ENCODE peak calls at places on chromosomes 11 and 22, in six cellular contexts. One of them, this sample, is unnamed.

GRCh38 chr22:49536571-49537131 is 291.0 kb downstream of the BRD1 start:
- DNase-seq in A549: no peak
- DNase-seq in lower lobe of right lung: no peak
- DNase-seq in NT2/D1: peak
- DNase-seq in SJSA1: no peak
- DNase-seq in fibroblast of pulmonary artery: no peak
- DNase-seq in this sample: no peak

GRCh38 chr11:120239713-120240640 is at the start of gene POU2F3:
- DNase-seq in A549: no peak
- DNase-seq in lower lobe of right lung: peak
- DNase-seq in fibroblast of pulmonary artery: no peak
- DNase-seq in NT2/D1: no peak
- DNase-seq in SJSA1: no peak
- DNase-seq in this sample: no peak

GRCh38 chr11:9574806-9575530 is 1.5 kb downstream of the WEE1 start:
- DNase-seq in NT2/D1: peak
- DNase-seq in A549: peak
- DNase-seq in lower lobe of right lung: no peak
- DNase-seq in SJSA1: peak
- DNase-seq in fibroblast of pulmonary artery: peak
- DNase-seq in this sample: peak

GRCh38 chr11:96413408-96413807 is 23.6 kb downstream of the JRKL start:
- DNase-seq in fibroblast of pulmonary artery: no peak
- DNase-seq in NT2/D1: no peak
- DNase-seq in A549: no peak
- DNase-seq in lower lobe of right lung: no peak
- DNase-seq in SJSA1: no peak
- DNase-seq in this sample: no peak

GRCh38 chr11:8294251-8294935 is 30.7 kb upstream of the LMO1 start:
- DNase-seq in fibroblast of pulmonary artery: no peak
- DNase-seq in SJSA1: no peak
- DNase-seq in A549: no peak
- DNase-seq in NT2/D1: no peak
- DNase-seq in lower lobe of right lung: no peak
- DNase-seq in this sample: no peak

GRCh38 chr11:117130879-117131278 is 13.2 kb upstream of the PAFAH1B2 start:
- DNase-seq in lower lobe of right lung: no peak
- DNase-seq in A549: peak
- DNase-seq in NT2/D1: no peak
- DNase-seq in fibroblast of pulmonary artery: no peak
- DNase-seq in SJSA1: no peak
- DNase-seq in this sample: no peak

GRCh38 chr22:49795521-49795920 is 32.2 kb downstream of the BRD1 start:
- DNase-seq in lower lobe of right lung: no peak
- DNase-seq in fibroblast of pulmonary artery: no peak
- DNase-seq in A549: no peak
- DNase-seq in NT2/D1: no peak
- DNase-seq in SJSA1: no peak
- DNase-seq in this sample: no peak

GRCh38 chr11:107576497-107577086 is 11.1 kb upstream of the ALKBH8 start:
- DNase-seq in A549: no peak
- DNase-seq in lower lobe of right lung: no peak
- DNase-seq in SJSA1: no peak
- DNase-seq in fibroblast of pulmonary artery: peak
- DNase-seq in NT2/D1: no peak
- DNase-seq in this sample: no peak

GRCh38 chr22:28231423-28231822 is 312.4 kb upstream of the PITPNB start:
- DNase-seq in lower lobe of right lung: no peak
- DNase-seq in SJSA1: no peak
- DNase-seq in A549: no peak
- DNase-seq in fibroblast of pulmonary artery: peak
- DNase-seq in NT2/D1: peak
- DNase-seq in this sample: no peak

GRCh38 chr11:96049426-96049825 is 125.5 kb upstream of the MTMR2 start:
- DNase-seq in fibroblast of pulmonary artery: peak
- DNase-seq in A549: no peak
- DNase-seq in lower lobe of right lung: no peak
- DNase-seq in NT2/D1: no peak
- DNase-seq in SJSA1: no peak
- DNase-seq in this sample: no peak

GRCh38 chr11:60995798-60996197 is 24.3 kb downstream of the CD6 start:
- DNase-seq in fibroblast of pulmonary artery: peak
- DNase-seq in SJSA1: no peak
- DNase-seq in NT2/D1: no peak
- DNase-seq in lower lobe of right lung: no peak
- DNase-seq in A549: no peak
- DNase-seq in this sample: no peak

GRCh38 chr11:114058026-114058706 is 1.3 kb upstream of the ZBTB16 start:
- DNase-seq in lower lobe of right lung: peak
- DNase-seq in fibroblast of pulmonary artery: peak
- DNase-seq in NT2/D1: no peak
- DNase-seq in SJSA1: no peak
- DNase-seq in A549: no peak
- DNase-seq in this sample: no peak

GRCh38 chr11:60281482-60281881 is 1.0 kb downstream of the MS4A4A start:
- DNase-seq in A549: no peak
- DNase-seq in lower lobe of right lung: no peak
- DNase-seq in SJSA1: no peak
- DNase-seq in NT2/D1: no peak
- DNase-seq in fibroblast of pulmonary artery: no peak
- DNase-seq in this sample: no peak

GRCh38 chr11:9060700-9061111 is 30.7 kb downstream of the SCUBE2 start:
- DNase-seq in fibroblast of pulmonary artery: no peak
- DNase-seq in A549: peak
- DNase-seq in NT2/D1: no peak
- DNase-seq in lower lobe of right lung: no peak
- DNase-seq in SJSA1: no peak
- DNase-seq in this sample: no peak

GRCh38 chr11:69308531-69308930 is 14.6 kb downstream of the MYEOV start:
- DNase-seq in fibroblast of pulmonary artery: no peak
- DNase-seq in A549: no peak
- DNase-seq in NT2/D1: no peak
- DNase-seq in SJSA1: no peak
- DNase-seq in lower lobe of right lung: no peak
- DNase-seq in this sample: no peak

GRCh38 chr11:83827940-83828554 is 541.9 kb upstream of the CCDC90B start:
- DNase-seq in fibroblast of pulmonary artery: peak
- DNase-seq in A549: peak
- DNase-seq in SJSA1: peak
- DNase-seq in lower lobe of right lung: no peak
- DNase-seq in NT2/D1: peak
- DNase-seq in this sample: no peak

GRCh38 chr11:3969613-3970012 is 114.1 kb downstream of the STIM1 start:
- DNase-seq in fibroblast of pulmonary artery: no peak
- DNase-seq in A549: no peak
- DNase-seq in NT2/D1: no peak
- DNase-seq in SJSA1: no peak
- DNase-seq in lower lobe of right lung: no peak
- DNase-seq in this sample: no peak

GRCh38 chr11:13152736-13153541 is 124.7 kb upstream of the BMAL1 start:
- DNase-seq in SJSA1: peak
- DNase-seq in A549: peak
- DNase-seq in fibroblast of pulmonary artery: peak
- DNase-seq in lower lobe of right lung: no peak
- DNase-seq in NT2/D1: no peak
- DNase-seq in this sample: no peak

GRCh38 chr22:49951986-49952896 is 8.3 kb upstream of the PIM3 start:
- DNase-seq in lower lobe of right lung: no peak
- DNase-seq in fibroblast of pulmonary artery: peak
- DNase-seq in NT2/D1: no peak
- DNase-seq in A549: peak
- DNase-seq in SJSA1: peak
- DNase-seq in this sample: no peak

GRCh38 chr11:61787928-61788491 is 4.4 kb downstream of the TMEM258 start:
- DNase-seq in lower lobe of right lung: no peak
- DNase-seq in NT2/D1: peak
- DNase-seq in fibroblast of pulmonary artery: peak
- DNase-seq in SJSA1: no peak
- DNase-seq in A549: peak
- DNase-seq in this sample: no peak

GRCh38 chr11:57649826-57650738 is at the start of gene YPEL4:
- DNase-seq in lower lobe of right lung: peak
- DNase-seq in fibroblast of pulmonary artery: peak
- DNase-seq in SJSA1: peak
- DNase-seq in NT2/D1: peak
- DNase-seq in A549: peak
- DNase-seq in this sample: no peak

GRCh38 chr11:13667245-13667644 is 1.2 kb upstream of the FAR1 start:
- DNase-seq in SJSA1: no peak
- DNase-seq in fibroblast of pulmonary artery: no peak
- DNase-seq in A549: no peak
- DNase-seq in NT2/D1: no peak
- DNase-seq in lower lobe of right lung: no peak
- DNase-seq in this sample: peak

GRCh38 chr11:2665747-2666710 is 33.8 kb downstream of the KCNQ1OT1 start:
- DNase-seq in SJSA1: no peak
- DNase-seq in NT2/D1: no peak
- DNase-seq in lower lobe of right lung: no peak
- DNase-seq in fibroblast of pulmonary artery: no peak
- DNase-seq in A549: no peak
- DNase-seq in this sample: no peak

GRCh38 chr11:1649021-1649420 is 19.4 kb downstream of the KRTAP5-5 start:
- DNase-seq in NT2/D1: no peak
- DNase-seq in SJSA1: no peak
- DNase-seq in lower lobe of right lung: no peak
- DNase-seq in A549: no peak
- DNase-seq in fibroblast of pulmonary artery: no peak
- DNase-seq in this sample: no peak

GRCh38 chr11:86459682-86460460 is 85.2 kb downstream of the CCDC81 start:
- DNase-seq in A549: peak
- DNase-seq in lower lobe of right lung: peak
- DNase-seq in fibroblast of pulmonary artery: peak
- DNase-seq in NT2/D1: peak
- DNase-seq in SJSA1: peak
- DNase-seq in this sample: no peak

GRCh38 chr22:40499187-40499753 is 128.9 kb downstream of the SGSM3 start:
- DNase-seq in lower lobe of right lung: no peak
- DNase-seq in NT2/D1: no peak
- DNase-seq in A549: peak
- DNase-seq in SJSA1: peak
- DNase-seq in fibroblast of pulmonary artery: peak
- DNase-seq in this sample: peak

DNA sequence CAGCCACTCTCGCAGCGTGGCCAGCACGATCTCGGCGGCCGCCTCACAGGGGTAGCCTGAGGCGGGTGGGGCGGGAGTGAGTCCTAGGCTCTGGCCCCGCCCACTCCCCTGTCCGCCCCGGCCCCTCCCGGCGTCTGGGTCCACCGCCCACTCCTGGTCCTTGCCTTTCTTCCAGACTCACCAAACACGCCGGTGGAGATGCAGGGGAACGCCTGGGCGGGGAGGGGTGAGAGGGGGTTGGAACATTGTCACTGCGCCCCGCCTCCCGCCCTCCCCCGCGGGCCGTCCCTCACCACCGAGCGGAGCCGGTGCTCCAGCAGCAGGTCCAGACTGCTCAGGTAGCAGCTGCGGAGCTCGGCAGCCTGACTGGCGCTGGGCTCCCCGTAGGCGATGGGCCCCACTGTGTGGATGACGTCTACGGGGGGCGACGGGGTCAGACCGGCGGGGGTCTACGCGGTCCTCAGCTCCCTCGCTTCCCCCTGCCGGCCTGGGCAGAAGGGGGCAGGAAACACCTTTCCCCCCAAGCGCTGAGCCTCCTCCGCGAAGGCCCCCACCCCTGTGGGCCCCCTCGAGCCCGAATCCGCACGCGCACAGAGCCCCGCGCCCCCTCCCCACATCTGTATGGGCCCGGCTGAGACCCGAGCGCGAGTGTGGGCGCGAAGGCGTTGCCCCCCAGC is 13.2 kb downstream of the OTUB1 start:
- DNase-seq in lower lobe of right lung: peak
- DNase-seq in SJSA1: no peak
- DNase-seq in fibroblast of pulmonary artery: peak
- DNase-seq in NT2/D1: peak
- DNase-seq in A549: peak
- DNase-seq in this sample: no peak
- H3K4me3 ChIP-seq in lower lobe of right lung: peak
- H3K4me3 ChIP-seq in SJSA1: no peak
- H3K4me3 ChIP-seq in fibroblast of pulmonary artery: no peak
- H3K4me3 ChIP-seq in NT2/D1: peak
- H3K4me3 ChIP-seq in A549: no peak
- H3K4me3 ChIP-seq in this sample: no peak

GRCh38 chr11:75214843-75215242 is 25.7 kb upstream of the TPBGL start:
- DNase-seq in NT2/D1: no peak
- DNase-seq in SJSA1: no peak
- DNase-seq in lower lobe of right lung: no peak
- DNase-seq in A549: no peak
- DNase-seq in fibroblast of pulmonary artery: no peak
- DNase-seq in this sample: no peak
- H3K4me3 ChIP-seq in NT2/D1: no peak
- H3K4me3 ChIP-seq in SJSA1: no peak
- H3K4me3 ChIP-seq in lower lobe of right lung: no peak
- H3K4me3 ChIP-seq in A549: no peak
- H3K4me3 ChIP-seq in fibroblast of pulmonary artery: no peak
- H3K4me3 ChIP-seq in this sample: no peak

DNA sequence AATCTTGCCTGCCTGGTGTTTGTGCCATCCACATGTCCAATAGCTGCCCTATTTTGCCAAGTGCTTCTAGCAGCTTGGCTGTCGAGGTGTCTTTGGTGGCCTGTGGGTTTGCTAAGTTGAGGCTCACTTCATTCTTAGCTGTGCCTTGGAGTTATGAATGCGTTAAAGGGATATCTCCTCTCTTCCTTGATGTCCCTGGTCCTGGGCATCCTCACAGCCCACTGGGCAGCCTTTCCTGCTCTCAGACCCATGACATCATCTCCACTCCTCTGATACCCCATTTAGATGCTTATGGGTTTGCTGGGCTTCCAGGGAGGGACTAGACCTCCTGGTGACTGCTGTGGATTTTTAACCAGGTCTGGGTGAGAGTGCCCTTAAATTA is 1.3 kb downstream of the LDLRAD3 start:
- DNase-seq in fibroblast of pulmonary artery: no peak
- DNase-seq in lower lobe of right lung: no peak
- DNase-seq in A549: no peak
- DNase-seq in NT2/D1: no peak
- DNase-seq in SJSA1: no peak
- DNase-seq in this sample: no peak
- H3K4me3 ChIP-seq in fibroblast of pulmonary artery: peak
- H3K4me3 ChIP-seq in lower lobe of right lung: peak
- H3K4me3 ChIP-seq in A549: peak
- H3K4me3 ChIP-seq in NT2/D1: peak
- H3K4me3 ChIP-seq in SJSA1: no peak
- H3K4me3 ChIP-seq in this sample: peak

GRCh38 chr11:82732734-82733443 is 775 bp downstream of the FAM181B start:
- DNase-seq in A549: no peak
- DNase-seq in NT2/D1: no peak
- DNase-seq in fibroblast of pulmonary artery: no peak
- DNase-seq in lower lobe of right lung: no peak
- DNase-seq in SJSA1: no peak
- DNase-seq in this sample: no peak

GRCh38 chr11:82731691-82732277 is 1.9 kb downstream of the FAM181B start:
- DNase-seq in SJSA1: no peak
- DNase-seq in NT2/D1: no peak
- DNase-seq in fibroblast of pulmonary artery: no peak
- DNase-seq in A549: no peak
- DNase-seq in lower lobe of right lung: no peak
- DNase-seq in this sample: no peak

GRCh38 chr11:82732348-82732733 is 1.3 kb downstream of the FAM181B start:
- DNase-seq in lower lobe of right lung: no peak
- DNase-seq in A549: no peak
- DNase-seq in fibroblast of pulmonary artery: no peak
- DNase-seq in NT2/D1: no peak
- DNase-seq in SJSA1: no peak
- DNase-seq in this sample: no peak

GRCh38 chr11:82734120-82734479 is 436 bp upstream of the FAM181B start:
- DNase-seq in NT2/D1: no peak
- DNase-seq in lower lobe of right lung: no peak
- DNase-seq in A549: no peak
- DNase-seq in fibroblast of pulmonary artery: no peak
- DNase-seq in SJSA1: no peak
- DNase-seq in this sample: no peak

GRCh38 chr11:82733444-82734119 is at the start of gene FAM181B:
- DNase-seq in A549: peak
- DNase-seq in NT2/D1: peak
- DNase-seq in lower lobe of right lung: no peak
- DNase-seq in SJSA1: peak
- DNase-seq in fibroblast of pulmonary artery: peak
- DNase-seq in this sample: no peak
- H3K4me3 ChIP-seq in A549: peak
- H3K4me3 ChIP-seq in NT2/D1: peak
- H3K4me3 ChIP-seq in lower lobe of right lung: peak
- H3K4me3 ChIP-seq in SJSA1: peak
- H3K4me3 ChIP-seq in fibroblast of pulmonary artery: peak
- H3K4me3 ChIP-seq in this sample: peak